ENCODE peak calls at places on chromosome 18, in six cellular contexts. J, V, I, U, Y and O are unnamed samples.
A peak's percentile ranks its signal among the peaks of the same experiment; 100 is the strongest.

GRCh38 chr18:56019908-56020307 is 431.9 kb upstream of the TCF4 start:
- DNase-seq in J (no peak), V (no peak), I (no peak), U (no peak), Y (no peak), O (no peak)

GRCh38 chr18:51070545-51070944 is 40.5 kb downstream of the SMAD4 start:
- DNase-seq in J (peak; percentile 93), V (no peak), I (peak; percentile 39), U (peak; percentile 56), Y (no peak), O (no peak)

GRCh38 chr18:42915240-42915791 is 200.2 kb downstream of the RIT2 start:
- DNase-seq in J (no peak), V (no peak), I (no peak), U (no peak), Y (no peak), O (no peak)

GRCh38 chr18:70453058-70453775 is 164.4 kb downstream of the SOCS6 start:
- DNase-seq in J (peak; percentile 42), V (no peak), I (peak; percentile 51), U (peak; percentile 26), Y (no peak), O (no peak)

GRCh38 chr18:65788373-65788772 is 37.6 kb downstream of the CDH7 start:
- DNase-seq in J (no peak), V (no peak), I (no peak), U (no peak), Y (no peak), O (peak; percentile 29)

GRCh38 chr18:59276047-59276446 is 2.8 kb upstream of the RAX start:
- DNase-seq in J (no peak), V (peak; percentile 82), I (no peak), U (no peak), Y (no peak), O (no peak)

GRCh38 chr18:23194150-23194968 is 59.1 kb downstream of the CABLES1 start:
- DNase-seq in J (peak; percentile 65), V (no peak), I (no peak), U (peak; percentile 69), Y (no peak), O (no peak)

GRCh38 chr18:13273800-13274199 is 55.2 kb downstream of the LDLRAD4 start:
- DNase-seq in J (no peak), V (no peak), I (no peak), U (no peak), Y (no peak), O (no peak)

GRCh38 chr18:50126466-50126865 is 68.5 kb downstream of the MYO5B start:
- DNase-seq in J (no peak), V (no peak), I (no peak), U (no peak), Y (no peak), O (no peak)

GRCh38 chr18:48946329-48946835 is 4.4 kb downstream of the SMAD7 start:
- DNase-seq in J (peak; percentile 81), V (no peak), I (no peak), U (peak; percentile 83), Y (no peak), O (no peak)

GRCh38 chr18:48947583-48947982 is 3.2 kb downstream of the SMAD7 start:
- DNase-seq in J (no peak), V (no peak), I (no peak), U (peak; percentile 22), Y (no peak), O (peak; percentile 22)

GRCh38 chr18:48944634-48945033 is 6.1 kb downstream of the SMAD7 start:
- DNase-seq in J (peak; percentile 57), V (no peak), I (no peak), U (peak; percentile 57), Y (no peak), O (no peak)

GRCh38 chr18:48947102-48947501 is 3.7 kb downstream of the SMAD7 start:
- DNase-seq in J (no peak), V (no peak), I (no peak), U (peak; percentile 23), Y (no peak), O (no peak)

GRCh38 chr18:48945953-48946217 is 4.9 kb downstream of the SMAD7 start:
- DNase-seq in J (no peak), V (no peak), I (no peak), U (no peak), Y (no peak), O (no peak)
- H3K18ac ChIP-seq in J (no peak overlapping the region), V (no peak overlapping the region), I (no peak overlapping the region), U (no peak overlapping the region), Y (no peak overlapping the region), O (no peak overlapping the region)

GRCh38 chr18:57709335-57709734 is 87.7 kb upstream of the NARS1 start:
- DNase-seq in J (no peak), V (no peak), I (no peak), U (no peak), Y (no peak), O (no peak)
- H2BK15ac ChIP-seq in J (no peak overlapping the region), V (no peak overlapping the region), I (no peak overlapping the region), U (no peak overlapping the region), Y (no peak overlapping the region), O (no peak overlapping the region)

DNA sequence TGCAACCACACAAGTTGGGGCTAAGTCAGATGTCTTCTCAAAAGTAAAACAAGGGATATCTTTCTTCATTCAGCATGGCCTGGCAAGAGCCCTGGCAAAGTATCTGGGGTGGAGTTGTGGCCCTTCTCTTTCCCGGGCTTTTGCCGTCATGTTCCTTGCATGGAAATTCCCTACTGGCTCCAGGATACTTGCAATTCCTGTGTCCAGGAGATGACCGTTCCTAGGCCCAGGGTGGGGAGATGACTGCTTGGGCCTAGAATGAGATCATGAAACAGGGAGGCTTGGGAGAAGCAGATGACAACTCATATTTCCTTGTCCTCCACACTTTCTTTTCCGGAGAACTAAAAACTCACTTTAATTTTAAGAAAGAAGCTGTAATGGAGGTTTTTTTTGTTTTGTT is 60.9 kb downstream of the TGIF1 start:
- DNase-seq in J (no peak), V (no peak), I (no peak), U (no peak), Y (no peak), O (no peak)
- H3K18ac ChIP-seq in J (no peak overlapping the region), V (peak overlapping the region; percentile 72), I (no peak overlapping the region), U (no peak overlapping the region), Y (no peak overlapping the region), O (no peak overlapping the region)

GRCh38 chr18:24590946-24591345 is 130.5 kb downstream of the HRH4 start:
- DNase-seq in J (no peak), V (no peak), I (no peak), U (no peak), Y (no peak), O (no peak)

GRCh38 chr18:24600076-24600654 is 139.7 kb downstream of the HRH4 start:
- DNase-seq in J (peak; percentile 75), V (peak; percentile 56), I (peak; percentile 63), U (peak; percentile 69), Y (no peak), O (no peak)

GRCh38 chr18:24595556-24595955 is 135.1 kb downstream of the HRH4 start:
- DNase-seq in J (no peak), V (no peak), I (no peak), U (no peak), Y (no peak), O (no peak)
- H2BK15ac ChIP-seq in J (no peak overlapping the region), V (no peak overlapping the region), I (no peak overlapping the region), U (no peak overlapping the region), Y (no peak overlapping the region), O (no peak overlapping the region)

GRCh38 chr18:11981633-11982366 is 493 bp downstream of the IMPA2 start:
- DNase-seq in J (peak; percentile 19), V (peak; percentile 69), I (peak; percentile 76), U (peak; percentile 45), Y (peak; percentile 62), O (peak; percentile 65)
- H3K18ac ChIP-seq in J (peak overlapping the region; percentile 4), V (peak overlapping the region; percentile 96), I (peak overlapping the region; percentile 82), U (peak overlapping the region; percentile 83), Y (peak overlapping the region; percentile 60), O (peak overlapping the region; percentile 43)

GRCh38 chr18:37521500-37522465 is 43.8 kb downstream of the CELF4 start:
- DNase-seq in J (no peak), V (no peak), I (no peak), U (no peak), Y (no peak), O (no peak)
- H2BK15ac ChIP-seq in J (no peak overlapping the region), V (no peak overlapping the region), I (no peak overlapping the region), U (no peak overlapping the region), Y (no peak overlapping the region), O (no peak overlapping the region)

DNA sequence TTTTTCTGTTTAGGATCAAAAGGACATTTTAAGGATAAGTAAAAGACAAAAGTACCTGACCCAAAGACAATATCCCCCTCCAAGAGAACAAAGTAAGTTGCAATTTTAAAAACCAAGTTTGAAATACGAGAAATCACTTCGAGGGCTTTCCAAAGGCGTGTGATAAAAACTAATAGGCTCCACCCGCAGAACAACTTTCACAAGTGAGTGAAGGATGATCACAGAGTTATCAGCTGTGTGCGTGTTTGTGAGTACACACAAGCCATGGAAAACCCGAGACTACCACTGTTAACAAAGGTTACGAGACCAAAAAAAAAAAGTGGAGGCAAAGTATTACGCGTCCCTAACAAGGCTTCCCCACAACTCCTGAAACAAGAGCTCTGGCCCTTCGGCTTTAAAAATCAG is 776 bp downstream of the SMAD2 start:
- DNase-seq in J (peak; percentile 45), V (no peak), I (no peak), U (peak; percentile 82), Y (no peak), O (no peak)
- H3K18ac ChIP-seq in J (peak overlapping the region; percentile 58), V (peak overlapping the region; percentile 97), I (peak overlapping the region; percentile 98), U (peak overlapping the region; percentile 95), Y (peak overlapping the region; percentile 96), O (peak overlapping the region; percentile 5)

GRCh38 chr18:78696698-78697435 is 282.8 kb upstream of the SALL3 start:
- DNase-seq in J (no peak), V (no peak), I (no peak), U (no peak), Y (no peak), O (no peak)

GRCh38 chr18:78692105-78692504 is 287.5 kb upstream of the SALL3 start:
- DNase-seq in J (no peak), V (no peak), I (no peak), U (no peak), Y (no peak), O (no peak)

GRCh38 chr18:78689606-78690005 is 290.0 kb upstream of the SALL3 start:
- DNase-seq in J (no peak), V (no peak), I (no peak), U (no peak), Y (no peak), O (no peak)

GRCh38 chr18:78697446-78697845 is 282.2 kb upstream of the SALL3 start:
- DNase-seq in J (no peak), V (no peak), I (no peak), U (no peak), Y (no peak), O (no peak)

DNA sequence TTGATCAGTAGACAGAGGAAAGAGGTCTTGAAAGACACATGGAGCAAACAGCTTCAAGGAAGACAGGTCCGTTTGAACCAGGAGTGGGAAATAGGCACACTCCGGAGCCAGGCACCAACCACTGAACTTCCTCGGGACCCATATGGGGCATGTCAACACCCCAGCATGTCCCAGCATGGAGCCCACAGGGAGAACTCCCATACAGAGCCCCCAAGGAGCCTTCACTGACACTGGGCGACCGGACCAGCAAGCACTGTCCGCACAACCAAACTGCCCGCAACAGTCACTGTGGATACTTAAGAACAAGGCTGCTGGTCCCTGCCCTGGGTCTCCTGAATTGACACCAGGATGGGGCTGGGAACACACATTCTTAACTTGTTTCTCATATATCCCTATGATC is 286.2 kb upstream of the SALL3 start:
- DNase-seq in J (no peak), V (no peak), I (no peak), U (no peak), Y (no peak), O (no peak)
- H2BK15ac ChIP-seq in J (no peak overlapping the region), V (no peak overlapping the region), I (no peak overlapping the region), U (no peak overlapping the region), Y (no peak overlapping the region), O (no peak overlapping the region)